ENCODE peak calls at places on chromosomes 11 and 22, in four cellular contexts. X is fibroblast of lung, B is left ventricle myocardium inferior, G is PC-3. W is an unnamed sample. For H3K4me1 and H3K27me3, the result is how much of the 10 kb centered on the place peaks cover.

GRCh38 chr11:60280412-60280811 is at the start of gene MS4A4A:
- DNase-seq in G (no peak), B (no peak), X (no peak), W (no peak)

GRCh38 chr11:70246196-70246595 is 24.3 kb upstream of the PPFIA1 start:
- DNase-seq in X (peak), G (no peak), B (no peak), W (no peak)

GRCh38 chr11:105767945-105768344 is 158.1 kb downstream of the GRIA4 start:
- DNase-seq in X (peak), G (no peak), B (no peak), W (no peak)

GRCh38 chr11:70501026-70501901 is 102.9 kb downstream of the CTTN start:
- DNase-seq in G (no peak), B (peak), X (no peak), W (no peak)

GRCh38 chr11:107722671-107723070 is 10.8 kb upstream of the SLN start:
- DNase-seq in B (no peak), X (no peak), G (no peak), W (no peak)

GRCh38 chr11:74443071-74443864 is 24.1 kb downstream of the KCNE3 start:
- DNase-seq in B (no peak), G (peak), X (peak), W (peak)

GRCh38 chr11:46457659-46458058 is 66.1 kb upstream of the CHRM4 start:
- DNase-seq in G (no peak), X (no peak), B (no peak), W (no peak)

GRCh38 chr22:48972979-48973693 is 854.5 kb downstream of the BRD1 start:
- DNase-seq in G (no peak), X (no peak), B (no peak), W (no peak)

GRCh38 chr11:9906043-9906791 is 242.3 kb downstream of the SWAP70 start:
- DNase-seq in X (peak), B (no peak), G (peak), W (peak)

GRCh38 chr11:2883717-2884423 is 1.7 kb downstream of the CDKN1C start:
- DNase-seq in B (peak), X (no peak), G (no peak), W (no peak)

GRCh38 chr11:63961608-63962412 is 12.6 kb upstream of the COX8A start:
- DNase-seq in B (peak), X (no peak), G (no peak), W (peak)

GRCh38 chr11:8913961-8914660 is 3.1 kb downstream of the AKIP1 start:
- DNase-seq in B (no peak), X (peak), G (peak), W (no peak)

GRCh38 chr11:98455500-98456186 is 565.1 kb upstream of the CNTN5 start:
- DNase-seq in G (peak), X (no peak), B (no peak), W (no peak)

GRCh38 chr11:69770525-69770924 is 4.6 kb downstream of the FGF4 start:
- DNase-seq in B (no peak), X (no peak), G (no peak), W (no peak)

GRCh38 chr11:45757672-45758071 is 47.3 kb upstream of the SLC35C1 start:
- DNase-seq in B (no peak), X (no peak), G (no peak), W (no peak)

GRCh38 chr11:103007521-103007920 is 52.0 kb upstream of the MMP13 start:
- DNase-seq in X (peak), B (no peak), G (peak), W (peak)

GRCh38 chr11:130666781-130667251 is 218.4 kb downstream of the ADAMTS15 start:
- DNase-seq in B (no peak), G (peak), X (peak), W (no peak)

GRCh38 chr11:115626414-115626813 is 122.2 kb upstream of the CADM1 start:
- DNase-seq in G (no peak), X (peak), B (no peak), W (no peak)

GRCh38 chr11:109033627-109034340 is 368.9 kb downstream of the DDX10 start:
- DNase-seq in G (peak), X (peak), B (no peak), W (peak)

GRCh38 chr11:43738600-43739409 is 58.3 kb downstream of the HSD17B12 start:
- DNase-seq in X (peak), G (peak), B (no peak), W (peak)

GRCh38 chr22:39287076-39287743 is 32.2 kb downstream of the RPL3 start:
- DNase-seq in G (no peak), X (no peak), B (no peak), W (no peak)

GRCh38 chr22:46044718-46045458 is 67.9 kb upstream of the WNT7B start:
- DNase-seq in B (peak), G (no peak), X (peak), W (no peak)

GRCh38 chr22:20533095-20533878 is 25.9 kb downstream of the MED15 start:
- DNase-seq in B (no peak), X (no peak), G (no peak), W (no peak)
- H3K4me1 ChIP-seq in B (half or more), X (under half), G (under half), W (under half)

DNA sequence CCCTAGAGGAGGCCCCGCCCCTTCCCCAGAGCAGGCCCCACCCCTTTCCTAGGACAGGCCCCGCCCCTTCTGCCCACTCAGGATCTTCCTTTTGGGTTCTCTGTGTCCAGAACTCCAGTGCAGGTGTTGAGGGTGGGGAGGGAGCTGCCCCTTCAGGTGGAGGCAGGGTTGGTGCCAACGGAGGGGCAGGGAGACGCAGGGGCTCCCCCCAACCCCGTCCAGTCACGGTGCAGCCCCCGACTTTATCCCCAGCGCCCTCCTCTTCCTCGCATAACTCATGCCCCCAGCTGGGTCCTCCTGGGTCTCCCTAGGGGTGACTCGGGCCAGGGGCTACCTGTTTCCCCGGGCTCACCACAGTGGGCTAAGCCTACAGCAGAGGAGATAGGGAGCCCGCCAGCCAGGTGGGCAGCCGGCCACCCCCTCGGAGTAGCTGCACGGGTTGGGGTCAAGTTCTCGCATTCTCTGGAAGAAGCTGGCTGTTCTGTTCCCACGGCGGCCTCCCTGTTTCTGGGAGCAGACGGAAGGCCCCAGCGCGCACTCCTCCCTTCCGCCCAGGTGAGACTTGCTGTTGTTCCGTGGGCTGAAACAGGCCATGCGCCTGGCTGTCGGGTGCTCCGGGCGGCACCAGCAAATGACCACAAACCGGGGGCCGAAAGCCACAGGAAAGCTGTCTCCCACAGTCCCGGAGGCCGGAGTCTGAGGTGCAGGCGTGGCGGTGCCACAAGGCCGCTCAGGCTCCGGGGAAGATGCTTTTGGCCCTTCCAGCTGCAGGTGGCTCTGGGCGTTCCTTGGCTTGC is 38.9 kb downstream of the MUC2 start:
- DNase-seq in G (no peak), X (no peak), B (peak), W (no peak)
- H3K27me3 ChIP-seq in G (under half), X (under half), B (under half), W (under half)

GRCh38 chr11:77079666-77080065 is 12.9 kb downstream of the CAPN5 start:
- DNase-seq in G (no peak), X (no peak), B (no peak), W (no peak)
- H3K4me1 ChIP-seq in G (under half), X (under half), B (under half), W (under half)

GRCh38 chr22:17472886-17473285 is 90.4 kb upstream of the SLC25A18 start:
- DNase-seq in B (no peak), G (no peak), X (no peak), W (no peak)

GRCh38 chr22:17476838-17477237 is 86.5 kb upstream of the SLC25A18 start:
- DNase-seq in G (no peak), B (no peak), X (no peak), W (no peak)

GRCh38 chr22:17471901-17472566 is 91.3 kb upstream of the SLC25A18 start:
- DNase-seq in B (peak), G (no peak), X (no peak), W (no peak)

GRCh38 chr22:17477401-17477833 is 85.9 kb upstream of the SLC25A18 start:
- DNase-seq in X (no peak), G (no peak), B (peak), W (no peak)

DNA sequence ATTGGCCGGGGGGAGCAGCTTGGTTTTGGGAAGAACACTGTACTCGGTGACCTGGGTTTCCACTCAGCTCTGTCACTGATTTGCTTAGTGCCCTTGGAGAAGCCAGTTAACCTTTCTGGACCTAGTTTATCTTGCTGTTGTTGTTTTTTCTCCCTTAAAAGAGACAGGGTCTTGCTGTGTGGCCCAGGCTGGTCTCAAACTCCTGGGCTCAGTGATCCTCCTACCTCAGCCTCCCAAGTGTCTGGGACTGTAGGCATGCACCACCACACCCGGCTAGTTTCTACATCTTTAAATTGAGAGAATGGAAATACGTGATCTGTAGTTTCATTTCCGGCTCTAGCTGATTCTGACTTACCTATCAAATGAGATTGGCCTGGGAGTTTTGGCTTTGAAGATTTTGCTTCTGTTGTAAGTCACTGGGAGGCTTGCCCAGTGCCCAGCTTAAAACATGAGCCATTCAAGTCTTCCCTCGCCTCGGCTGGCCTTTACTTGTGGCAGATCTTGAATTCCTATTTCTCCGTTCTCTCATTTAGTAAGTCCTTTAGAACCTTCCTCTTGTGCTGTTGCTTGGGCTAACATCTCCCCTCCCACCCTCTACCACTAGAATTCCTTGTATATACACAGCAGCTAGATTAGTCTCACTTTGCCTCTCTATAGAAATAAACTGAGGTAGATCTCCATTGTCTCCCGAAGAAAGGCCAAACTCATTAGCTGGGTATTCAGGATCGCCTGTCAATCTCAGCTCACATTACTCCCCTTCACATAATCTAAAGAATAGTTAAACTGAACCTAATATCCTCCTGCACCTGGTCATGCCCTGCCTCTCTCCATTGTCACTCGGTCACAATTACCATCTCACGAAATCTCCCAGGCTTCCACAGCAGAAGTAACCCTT is 87.7 kb upstream of the SLC25A18 start:
- DNase-seq in G (no peak), B (no peak), X (no peak), W (no peak)
- H3K27me3 ChIP-seq in G (half or more), B (under half), X (under half), W (under half)

DNA sequence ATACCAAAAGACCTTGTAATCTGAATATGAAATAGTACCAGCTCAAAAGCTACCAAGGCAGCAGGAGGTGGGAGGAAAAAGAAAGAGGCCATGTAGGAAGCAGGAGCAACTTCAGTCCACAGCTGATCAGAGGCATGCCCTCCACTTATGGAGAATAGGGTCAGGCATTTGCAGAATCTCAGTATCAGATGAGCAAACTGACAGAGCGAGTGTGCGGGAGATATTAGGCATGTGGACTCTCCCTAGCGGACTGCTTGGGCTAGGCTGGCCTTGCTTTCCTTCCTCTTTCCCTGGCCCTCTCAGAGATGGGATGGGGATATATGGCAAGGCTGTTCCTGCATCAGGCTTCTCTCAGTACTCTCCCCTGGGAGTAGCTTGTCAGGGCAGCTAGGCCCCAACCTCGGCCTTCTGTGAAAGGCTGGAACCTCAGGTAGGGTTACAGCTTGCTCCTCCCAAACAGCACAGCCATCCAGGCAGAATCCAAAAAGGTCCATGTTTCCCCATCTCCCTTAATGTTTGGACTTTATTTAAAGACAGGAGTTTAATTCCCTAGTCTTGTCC is 37.0 kb downstream of the ETS1 start:
- DNase-seq in X (no peak), G (no peak), B (no peak), W (no peak)
- H3K4me1 ChIP-seq in X (under half), G (under half), B (half or more), W (under half)

GRCh38 chr22:22150457-22150856 is 94.1 kb upstream of the VPREB1 start:
- DNase-seq in X (no peak), B (no peak), G (no peak), W (no peak)
- H3K27me3 ChIP-seq in X (under half), B (half or more), G (half or more), W (half or more)

GRCh38 chr22:30241576-30242371 is 4.8 kb downstream of the LIF start:
- DNase-seq in B (no peak), X (peak), G (no peak), W (no peak)
- H3K4me1 ChIP-seq in B (under half), X (under half), G (under half), W (under half)

DNA sequence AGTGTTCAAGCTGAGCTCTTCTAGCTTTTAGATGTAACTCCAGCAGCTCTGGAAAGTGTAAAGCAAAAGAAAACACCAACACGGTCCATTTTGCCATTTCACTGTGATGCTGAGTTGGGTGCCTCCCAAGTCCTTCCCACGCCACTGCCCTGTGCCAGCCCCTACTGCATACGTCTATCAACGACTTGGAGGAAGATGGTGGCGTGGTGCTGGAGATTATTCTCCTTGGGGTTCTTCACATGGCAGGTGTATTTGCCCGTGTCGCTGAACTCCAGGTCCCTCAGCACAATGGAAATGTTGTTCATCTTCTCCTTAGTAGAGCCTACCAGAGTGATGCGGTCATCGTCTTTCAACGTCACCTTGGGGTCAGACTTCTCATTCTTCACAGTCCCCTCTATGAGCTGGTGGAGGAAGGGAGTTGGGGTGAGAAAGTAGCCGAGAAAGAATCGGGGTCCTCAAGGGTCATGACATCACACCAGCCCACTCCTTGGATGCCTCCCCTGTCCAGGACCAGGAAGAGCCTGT is 8.9 kb downstream of the SCN4B start:
- DNase-seq in G (no peak), X (no peak), B (no peak), W (no peak)
- H3K27me3 ChIP-seq in G (under half), X (under half), B (under half), W (under half)

DNA sequence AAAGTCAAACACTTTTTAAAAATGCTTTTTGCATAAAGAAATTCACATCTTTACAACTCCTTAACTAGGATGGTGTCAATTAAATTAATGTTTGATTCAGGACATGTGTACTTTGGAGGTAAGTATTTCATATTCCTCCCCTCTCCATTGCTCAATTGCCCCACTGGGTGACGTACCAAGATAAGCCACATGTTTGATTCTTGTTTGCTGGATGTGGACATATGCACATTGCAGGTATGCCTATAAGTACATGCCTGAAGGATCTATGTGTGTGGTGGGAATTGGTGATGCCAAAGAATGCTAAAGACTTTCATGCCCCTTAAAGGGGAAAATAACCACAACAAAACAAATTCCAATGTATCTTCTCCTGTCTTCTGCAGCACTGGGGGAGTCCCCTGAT is 5.8 kb downstream of the CD44 start:
- DNase-seq in X (peak), G (peak), B (no peak), W (peak)
- H3K4me1 ChIP-seq in X (under half), G (half or more), B (under half), W (under half)

DNA sequence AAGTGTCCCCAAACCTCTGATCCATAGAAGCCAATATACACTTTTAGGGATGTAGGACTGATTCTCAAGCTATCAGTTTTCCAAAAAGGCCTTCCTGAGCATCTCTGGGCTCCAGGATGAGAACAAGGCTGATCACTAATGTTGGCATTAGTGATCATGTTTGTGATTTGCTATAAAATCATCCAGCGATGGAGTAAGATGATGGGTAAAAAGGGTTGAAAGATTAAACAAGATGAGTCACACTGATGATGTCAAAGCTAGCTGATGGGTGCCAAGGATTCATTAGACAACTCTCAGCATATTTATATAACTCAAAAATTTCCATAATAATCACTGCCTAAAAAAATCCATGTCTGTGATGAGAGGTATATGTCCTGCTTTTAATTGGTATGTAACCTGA is 42.8 kb downstream of the ZNF280B start:
- DNase-seq in B (no peak), X (no peak), G (no peak), W (no peak)
- H3K27me3 ChIP-seq in B (half or more), X (under half), G (under half), W (under half)

W was measured in foreskin keratinocyte.